ENCODE peak calls at places on chromosomes 6 and 20, in four cellular contexts. Z is natural killer cell, U is HL-60, A is spleen. M is an unnamed sample.

GRCh38 chr20:49207071-49207470 is 12.1 kb upstream of the DDX27 start:
- DNase-seq in U (peak), A (peak), Z (no peak), M (no peak)

GRCh38 chr20:50214226-50215024 is 23.8 kb downstream of the CEBPB start:
- DNase-seq in Z (no peak), U (no peak), A (peak), M (no peak)

GRCh38 chr20:61014486-61014885 is 237.6 kb upstream of the CDH4 start:
- DNase-seq in U (no peak), Z (no peak), A (no peak), M (no peak)

GRCh38 chr6:32862725-32863124 is 8.7 kb downstream of the PSMB9 start:
- DNase-seq in U (no peak), A (no peak), Z (no peak), M (no peak)

GRCh38 chr20:57856658-57857057 is 146.8 kb upstream of the PMEPA1 start:
- DNase-seq in A (no peak), U (no peak), Z (no peak), M (no peak)

GRCh38 chr20:52145587-52145986 is 46.0 kb downstream of the ZFP64 start:
- DNase-seq in A (no peak), U (no peak), Z (no peak), M (no peak)

GRCh38 chr6:116371384-116372209 is 850 bp downstream of the DSE start:
- DNase-seq in Z (no peak), A (peak), U (peak), M (peak)

GRCh38 chr20:56628015-56628872 is 862 bp upstream of the TFAP2C start:
- DNase-seq in U (no peak), Z (no peak), A (no peak), M (peak)

GRCh38 chr20:37836926-37837325 is 66.0 kb upstream of the VSTM2L start:
- DNase-seq in U (no peak), A (no peak), Z (no peak), M (no peak)

GRCh38 chr6:141824258-141824795 is 308.4 kb upstream of the GJE1 start:
- DNase-seq in U (no peak), A (no peak), Z (no peak), M (no peak)

GRCh38 chr6:81362246-81362645 is 390.2 kb downstream of the TENT5A start:
- DNase-seq in U (no peak), A (no peak), Z (no peak), M (no peak)

GRCh38 chr6:148107911-148108310 is 234.7 kb upstream of the SASH1 start:
- DNase-seq in Z (no peak), U (no peak), A (no peak), M (no peak)

GRCh38 chr6:54595844-54596243 is 250.7 kb upstream of the FAM83B start:
- DNase-seq in U (no peak), Z (no peak), A (no peak), M (no peak)

GRCh38 chr6:137808836-137809315 is 58.2 kb upstream of the TNFAIP3 start:
- DNase-seq in A (no peak), Z (no peak), U (no peak), M (no peak)
- TF ChIP-seq CTCF in A (no peak), Z (no peak), U (no peak), M (no peak)

GRCh38 chr20:10706460-10706811 is 32.6 kb upstream of the JAG1 start:
- DNase-seq in A (no peak), U (no peak), Z (no peak), M (no peak)

GRCh38 chr20:10707070-10707469 is 33.3 kb upstream of the JAG1 start:
- DNase-seq in U (no peak), A (no peak), Z (no peak), M (no peak)

GRCh38 chr20:10708342-10709185 is 34.8 kb upstream of the JAG1 start:
- DNase-seq in Z (no peak), A (no peak), U (no peak), M (no peak)

GRCh38 chr20:10707791-10708190 is 34.0 kb upstream of the JAG1 start:
- DNase-seq in A (no peak), U (no peak), Z (no peak), M (no peak)

DNA sequence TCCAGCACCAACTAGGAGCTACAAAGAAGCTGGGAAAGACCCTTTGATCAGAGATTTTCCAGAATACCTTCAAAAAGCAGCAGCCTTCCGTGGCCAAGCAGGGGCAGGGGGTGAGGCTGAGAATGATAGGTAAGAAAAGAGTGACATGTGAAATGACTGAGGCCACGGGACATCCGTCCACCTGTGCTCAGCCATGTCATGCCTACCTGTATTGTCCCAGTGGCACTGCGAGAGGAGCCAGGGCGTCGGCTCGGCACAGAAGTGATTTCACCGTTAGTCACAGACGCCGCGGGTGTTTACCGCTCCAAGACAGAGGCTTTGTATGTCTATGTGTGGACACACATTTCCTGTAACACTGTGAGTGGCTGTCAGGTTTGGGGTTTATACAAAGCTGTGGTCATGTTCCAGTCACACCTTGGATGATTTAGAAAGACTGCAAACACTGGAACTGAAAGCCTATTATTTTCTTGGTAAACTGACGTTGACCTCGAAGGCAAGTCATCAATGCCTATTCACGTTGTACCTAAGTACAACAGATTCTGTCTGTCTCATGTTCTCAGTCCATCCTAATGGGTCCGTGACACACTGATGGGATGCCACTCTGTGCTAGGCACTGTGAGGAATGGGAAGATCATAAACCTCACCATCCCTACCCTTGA is 32.1 kb upstream of the JAG1 start:
- DNase-seq in U (no peak), A (no peak), Z (no peak), M (no peak)
- TF ChIP-seq CTCF in U (no peak), A (no peak), Z (no peak), M (no peak)

GRCh38 chr6:17012421-17013225 is 89.2 kb upstream of the STMND1 start:
- DNase-seq in Z (no peak), U (no peak), A (no peak), M (no peak)
- TF ChIP-seq CTCF in Z (no peak), U (no peak), A (no peak), M (no peak)

GRCh38 chr6:29926795-29927427 is 15.4 kb upstream of the HLA-A start:
- DNase-seq in A (peak), U (no peak), Z (peak), M (no peak)
- TF ChIP-seq CTCF in A (no peak), U (no peak), Z (no peak), M (no peak)

M was measured in type B pancreatic cell.